ENCODE peak calls at places on chromosomes 2 and 18, in five cellular contexts. One of them, this sample, is unnamed.

GRCh38 chr2:64989982-64990614 is 899 bp downstream of the SLC1A4 start:
- DNase-seq in aorta: no peak
- DNase-seq in germinal center: peak; percentile 27
- DNase-seq in ecto neural progenitor cell: no peak
- DNase-seq in mucosa of gallbladder: no peak
- DNase-seq in this sample: no peak

GRCh38 chr2:185475868-185476267 is 262.7 kb upstream of the FSIP2 start:
- DNase-seq in aorta: no peak
- DNase-seq in germinal center: no peak
- DNase-seq in ecto neural progenitor cell: no peak
- DNase-seq in mucosa of gallbladder: no peak
- DNase-seq in this sample: no peak

GRCh38 chr2:190186238-190186637 is 123.7 kb upstream of the MSTN start:
- DNase-seq in aorta: no peak
- DNase-seq in germinal center: no peak
- DNase-seq in ecto neural progenitor cell: no peak
- DNase-seq in mucosa of gallbladder: no peak
- DNase-seq in this sample: no peak

GRCh38 chr2:164260506-164260905 is 360.8 kb downstream of the GRB14 start:
- DNase-seq in aorta: no peak
- DNase-seq in germinal center: no peak
- DNase-seq in ecto neural progenitor cell: no peak
- DNase-seq in mucosa of gallbladder: no peak
- DNase-seq in this sample: no peak

GRCh38 chr18:28884304-28884703 is 707.4 kb upstream of the CDH2 start:
- DNase-seq in aorta: no peak
- DNase-seq in germinal center: no peak
- DNase-seq in ecto neural progenitor cell: no peak
- DNase-seq in mucosa of gallbladder: no peak
- DNase-seq in this sample: no peak

GRCh38 chr2:225768741-225769140 is 369.2 kb downstream of the NYAP2 start:
- DNase-seq in aorta: no peak
- DNase-seq in germinal center: no peak
- DNase-seq in ecto neural progenitor cell: no peak
- DNase-seq in mucosa of gallbladder: no peak
- DNase-seq in this sample: no peak

GRCh38 chr2:232770207-232770606 is 6.2 kb downstream of the KCNJ13 start:
- DNase-seq in aorta: no peak
- DNase-seq in germinal center: no peak
- DNase-seq in ecto neural progenitor cell: no peak
- DNase-seq in mucosa of gallbladder: no peak
- DNase-seq in this sample: no peak

GRCh38 chr2:40488927-40489677 is 37.2 kb upstream of the SLC8A1 start:
- DNase-seq in aorta: no peak
- DNase-seq in germinal center: no peak
- DNase-seq in ecto neural progenitor cell: no peak
- DNase-seq in mucosa of gallbladder: no peak
- DNase-seq in this sample: peak; percentile 71

GRCh38 chr2:95047629-95048510 is 22.4 kb downstream of the MAL start:
- DNase-seq in aorta: no peak
- DNase-seq in germinal center: no peak
- DNase-seq in ecto neural progenitor cell: no peak
- DNase-seq in mucosa of gallbladder: no peak
- DNase-seq in this sample: no peak